ENCODE peak calls at places on chromosomes 12 and 14, in six cellular contexts. One of them, this sample, is unnamed.

GRCh38 chr14:100673807-100674154 is 52.9 kb upstream of the DLK1 start:
- DNase-seq in stomach: no peak
- DNase-seq in psoas muscle: no peak
- DNase-seq in heart left ventricle: no peak
- DNase-seq in effector memory CD4-positive, alpha-beta T cell: no peak
- DNase-seq in fibroblast of villous mesenchyme: no peak
- DNase-seq in this sample: no peak

GRCh38 chr14:73713206-73713803 is 879 bp downstream of the PNMA1 start:
- DNase-seq in stomach: no peak
- DNase-seq in psoas muscle: no peak
- DNase-seq in heart left ventricle: no peak
- DNase-seq in effector memory CD4-positive, alpha-beta T cell: no peak
- DNase-seq in fibroblast of villous mesenchyme: no peak
- DNase-seq in this sample: no peak

GRCh38 chr14:76133103-76133502 is 18.6 kb upstream of the GPATCH2L start:
- DNase-seq in stomach: no peak
- DNase-seq in psoas muscle: no peak
- DNase-seq in heart left ventricle: no peak
- DNase-seq in effector memory CD4-positive, alpha-beta T cell: no peak
- DNase-seq in fibroblast of villous mesenchyme: peak; percentile 51
- DNase-seq in this sample: no peak

GRCh38 chr12:93174048-93174447 is 203.7 kb upstream of the NUDT4 start:
- DNase-seq in stomach: no peak
- DNase-seq in psoas muscle: no peak
- DNase-seq in heart left ventricle: peak; percentile 30
- DNase-seq in effector memory CD4-positive, alpha-beta T cell: no peak
- DNase-seq in fibroblast of villous mesenchyme: peak; percentile 93
- DNase-seq in this sample: no peak

GRCh38 chr14:29712586-29712985 is 215.1 kb downstream of the PRKD1 start:
- DNase-seq in stomach: no peak
- DNase-seq in psoas muscle: no peak
- DNase-seq in heart left ventricle: no peak
- DNase-seq in effector memory CD4-positive, alpha-beta T cell: no peak
- DNase-seq in fibroblast of villous mesenchyme: no peak
- DNase-seq in this sample: no peak

GRCh38 chr12:55955800-55956508 is 9.9 kb downstream of the PMEL start:
- DNase-seq in stomach: peak; percentile 32
- DNase-seq in psoas muscle: no peak
- DNase-seq in heart left ventricle: no peak
- DNase-seq in effector memory CD4-positive, alpha-beta T cell: no peak
- DNase-seq in fibroblast of villous mesenchyme: peak; percentile 55
- DNase-seq in this sample: no peak

GRCh38 chr12:104306943-104307654 is 3.6 kb downstream of the EID3 start:
- DNase-seq in stomach: no peak
- DNase-seq in psoas muscle: no peak
- DNase-seq in heart left ventricle: no peak
- DNase-seq in effector memory CD4-positive, alpha-beta T cell: no peak
- DNase-seq in fibroblast of villous mesenchyme: no peak
- DNase-seq in this sample: no peak

GRCh38 chr12:83210933-83211332 is 524.2 kb downstream of the TMTC2 start:
- DNase-seq in stomach: no peak
- DNase-seq in psoas muscle: no peak
- DNase-seq in heart left ventricle: no peak
- DNase-seq in effector memory CD4-positive, alpha-beta T cell: no peak
- DNase-seq in fibroblast of villous mesenchyme: no peak
- DNase-seq in this sample: no peak

GRCh38 chr12:124551268-124552144 is 15.9 kb downstream of the NCOR2 start:
- DNase-seq in stomach: peak; percentile 48
- DNase-seq in psoas muscle: peak; percentile 77
- DNase-seq in heart left ventricle: peak; percentile 77
- DNase-seq in effector memory CD4-positive, alpha-beta T cell: no peak
- DNase-seq in fibroblast of villous mesenchyme: peak; percentile 61
- DNase-seq in this sample: peak; percentile 53

GRCh38 chr12:38921025-38921677 is 15.8 kb upstream of the CPNE8 start:
- DNase-seq in stomach: peak; percentile 50
- DNase-seq in psoas muscle: no peak
- DNase-seq in heart left ventricle: peak; percentile 12
- DNase-seq in effector memory CD4-positive, alpha-beta T cell: no peak
- DNase-seq in fibroblast of villous mesenchyme: peak; percentile 60
- DNase-seq in this sample: peak; percentile 2

GRCh38 chr14:73237219-73237785 is at the start of gene PAPLN:
- DNase-seq in stomach: no peak
- DNase-seq in psoas muscle: peak; percentile 70
- DNase-seq in heart left ventricle: no peak
- DNase-seq in effector memory CD4-positive, alpha-beta T cell: no peak
- DNase-seq in fibroblast of villous mesenchyme: no peak
- DNase-seq in this sample: no peak

GRCh38 chr12:132284071-132284492 is 45.3 kb downstream of the GALNT9 start:
- DNase-seq in stomach: no peak
- DNase-seq in psoas muscle: no peak
- DNase-seq in heart left ventricle: no peak
- DNase-seq in effector memory CD4-positive, alpha-beta T cell: no peak
- DNase-seq in fibroblast of villous mesenchyme: peak; percentile 12
- DNase-seq in this sample: no peak

GRCh38 chr14:89024691-89025090 is 200.2 kb downstream of the TTC8 start:
- DNase-seq in stomach: no peak
- DNase-seq in psoas muscle: no peak
- DNase-seq in heart left ventricle: no peak
- DNase-seq in effector memory CD4-positive, alpha-beta T cell: no peak
- DNase-seq in fibroblast of villous mesenchyme: no peak
- DNase-seq in this sample: no peak

DNA sequence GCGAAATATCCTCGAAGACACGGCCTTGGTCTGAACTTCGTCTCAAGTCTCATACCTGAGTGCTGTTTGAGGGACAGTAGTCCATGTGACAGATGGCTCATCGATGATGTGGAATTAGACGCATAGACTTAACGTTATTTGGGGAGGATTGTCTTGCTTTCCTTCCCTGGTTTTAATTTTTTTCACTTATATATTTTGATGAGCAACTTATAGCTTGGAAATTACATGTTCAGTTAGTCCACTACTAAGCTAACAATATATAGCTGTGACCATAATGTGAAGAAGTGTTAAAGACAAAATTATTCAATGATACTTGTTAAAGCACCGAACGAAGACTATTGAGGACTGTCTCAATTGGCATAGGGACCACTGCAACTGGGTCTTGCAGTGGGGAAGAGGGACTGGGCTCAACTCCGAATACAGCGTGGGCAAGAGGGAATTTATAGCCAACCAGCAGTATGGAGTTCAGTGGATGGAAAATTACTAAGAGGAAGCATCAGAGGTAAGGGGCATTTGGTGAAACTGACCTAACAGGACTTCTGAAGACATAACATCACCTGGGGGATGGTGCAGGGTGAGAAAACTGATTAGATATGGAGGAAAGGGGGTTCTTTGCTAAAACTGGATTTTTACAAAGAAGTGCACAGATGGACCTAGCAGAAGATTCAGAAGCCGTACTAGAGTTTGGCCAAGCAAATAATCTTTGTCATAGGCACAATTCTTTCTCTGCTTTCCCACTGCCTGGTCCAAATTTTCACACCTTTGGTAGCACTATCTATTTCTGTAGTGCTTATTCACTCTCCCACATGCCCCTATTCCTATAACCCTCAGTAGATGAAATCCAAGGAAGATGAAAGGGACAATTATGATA is 910 bp upstream of the TM7SF3 start:
- DNase-seq in stomach: no peak
- DNase-seq in psoas muscle: no peak
- DNase-seq in heart left ventricle: no peak
- DNase-seq in effector memory CD4-positive, alpha-beta T cell: peak; percentile 9
- DNase-seq in fibroblast of villous mesenchyme: no peak
- DNase-seq in this sample: no peak
- H3K4me3 ChIP-seq in stomach: peak overlapping the region; percentile 93
- H3K4me3 ChIP-seq in psoas muscle: peak overlapping the region; percentile 86
- H3K4me3 ChIP-seq in heart left ventricle: peak overlapping the region; percentile 88
- H3K4me3 ChIP-seq in effector memory CD4-positive, alpha-beta T cell: peak overlapping the region; percentile 88
- H3K4me3 ChIP-seq in fibroblast of villous mesenchyme: peak overlapping the region; percentile 76
- H3K4me3 ChIP-seq in this sample: peak overlapping the region; percentile 52

DNA sequence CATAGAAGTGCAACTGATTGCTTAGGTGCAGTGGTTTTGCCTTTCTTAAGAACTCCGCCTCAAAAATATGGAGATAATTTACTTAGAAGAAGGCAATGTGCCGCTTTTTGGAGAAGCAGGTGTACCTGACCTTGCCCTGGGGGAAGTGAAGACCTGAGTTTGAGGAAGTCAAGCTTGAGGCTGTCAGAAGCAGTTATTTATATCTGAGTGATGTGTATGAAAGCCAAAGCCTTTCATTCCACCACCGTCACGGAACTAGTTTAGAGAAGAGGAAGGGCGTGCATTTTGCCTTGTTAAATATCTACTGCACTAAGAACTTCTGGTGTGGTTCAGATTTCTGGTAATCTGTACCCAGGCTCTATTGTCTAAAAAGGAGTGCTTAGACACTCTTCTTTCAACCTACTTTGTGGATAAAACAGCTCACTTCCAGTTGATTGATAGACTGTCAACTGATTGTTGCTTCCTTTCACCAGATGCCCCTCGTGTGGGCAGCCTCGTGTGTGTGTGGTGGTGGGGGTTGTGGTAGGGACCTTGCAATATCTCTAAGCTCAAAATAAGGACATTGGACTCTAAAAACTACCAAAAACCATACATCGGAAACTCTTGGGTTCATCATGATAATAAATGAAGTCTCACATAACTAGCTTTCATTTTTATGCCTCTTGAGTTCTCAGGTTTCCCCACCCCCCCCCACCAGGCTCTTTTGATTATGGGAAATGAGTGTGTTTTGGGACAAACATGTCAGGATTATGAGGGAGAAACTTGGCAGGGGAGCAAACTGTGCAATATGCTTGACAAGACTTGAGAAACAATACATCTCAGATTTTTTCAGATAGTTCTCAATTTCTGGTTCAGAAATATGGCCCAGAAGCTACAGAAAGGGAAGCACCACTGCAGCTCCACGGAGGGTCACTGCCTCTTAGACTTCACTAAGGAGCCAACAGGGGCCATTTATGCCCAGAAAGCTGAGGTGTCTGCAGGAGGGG is 78.6 kb downstream of the ARF6 start:
- DNase-seq in stomach: no peak
- DNase-seq in psoas muscle: no peak
- DNase-seq in heart left ventricle: no peak
- DNase-seq in effector memory CD4-positive, alpha-beta T cell: no peak
- DNase-seq in fibroblast of villous mesenchyme: peak; percentile 68
- DNase-seq in this sample: peak; percentile 63
- H3K4me3 ChIP-seq in stomach: no peak overlapping the region
- H3K4me3 ChIP-seq in psoas muscle: peak overlapping the region; percentile 35
- H3K4me3 ChIP-seq in heart left ventricle: no peak overlapping the region
- H3K4me3 ChIP-seq in effector memory CD4-positive, alpha-beta T cell: peak overlapping the region; percentile 22
- H3K4me3 ChIP-seq in fibroblast of villous mesenchyme: no peak overlapping the region
- H3K4me3 ChIP-seq in this sample: peak overlapping the region; percentile 47

DNA sequence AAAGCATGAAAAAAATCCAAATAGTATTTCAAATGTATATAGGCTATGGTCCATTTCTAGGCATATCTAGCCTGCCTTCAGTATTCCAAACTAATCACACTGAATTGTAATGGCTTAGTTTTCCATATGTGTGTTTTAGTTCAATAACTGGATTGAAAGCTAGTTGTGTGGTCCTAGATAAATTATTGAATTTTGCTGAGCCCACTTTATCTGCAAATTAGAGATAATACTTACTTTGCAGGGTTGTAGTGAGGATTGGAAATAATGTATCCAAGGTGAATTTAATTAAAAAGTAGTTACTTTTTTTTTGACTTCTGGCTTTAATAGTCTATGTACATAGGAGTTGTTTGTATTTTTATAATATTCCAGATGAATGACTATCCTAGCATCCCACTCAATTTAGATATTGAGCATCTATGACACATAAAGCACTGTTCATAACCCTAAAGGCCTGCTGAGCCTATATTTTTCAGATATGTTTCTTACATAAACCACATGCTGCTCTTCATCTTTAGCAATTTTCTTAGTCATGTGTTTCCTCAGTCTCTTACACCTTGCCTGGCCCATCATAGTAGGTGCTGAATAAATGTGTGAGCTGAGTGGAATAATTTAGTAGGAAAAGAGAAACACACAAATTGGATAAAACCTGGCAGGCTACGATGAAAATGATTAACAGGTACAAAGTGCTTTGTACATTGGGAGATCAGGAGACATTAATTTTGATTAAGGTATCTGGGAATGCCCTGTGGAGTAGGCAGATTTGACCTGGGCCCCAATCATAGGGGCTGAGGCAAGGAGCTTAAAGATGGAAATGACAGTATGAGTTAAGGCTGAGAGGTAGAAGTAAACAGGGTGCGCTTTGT is 1.1 kb upstream of the ATP23 start:
- DNase-seq in stomach: no peak
- DNase-seq in psoas muscle: no peak
- DNase-seq in heart left ventricle: no peak
- DNase-seq in effector memory CD4-positive, alpha-beta T cell: no peak
- DNase-seq in fibroblast of villous mesenchyme: no peak
- DNase-seq in this sample: no peak
- H3K4me3 ChIP-seq in stomach: peak overlapping the region; percentile 70
- H3K4me3 ChIP-seq in psoas muscle: peak overlapping the region; percentile 77
- H3K4me3 ChIP-seq in heart left ventricle: peak overlapping the region; percentile 69
- H3K4me3 ChIP-seq in effector memory CD4-positive, alpha-beta T cell: peak overlapping the region; percentile 61
- H3K4me3 ChIP-seq in fibroblast of villous mesenchyme: peak overlapping the region; percentile 73
- H3K4me3 ChIP-seq in this sample: peak overlapping the region; percentile 71

GRCh38 chr12:108691995-108692808 is 39.1 kb downstream of the CORO1C start:
- DNase-seq in stomach: no peak
- DNase-seq in psoas muscle: peak; percentile 55
- DNase-seq in heart left ventricle: no peak
- DNase-seq in effector memory CD4-positive, alpha-beta T cell: no peak
- DNase-seq in fibroblast of villous mesenchyme: peak; percentile 65
- DNase-seq in this sample: peak; percentile 60

GRCh38 chr12:108689314-108690190 is 41.8 kb downstream of the CORO1C start:
- DNase-seq in stomach: no peak
- DNase-seq in psoas muscle: no peak
- DNase-seq in heart left ventricle: peak; percentile 66
- DNase-seq in effector memory CD4-positive, alpha-beta T cell: no peak
- DNase-seq in fibroblast of villous mesenchyme: peak; percentile 86
- DNase-seq in this sample: peak; percentile 37

GRCh38 chr12:108691154-108691994 is 39.9 kb downstream of the CORO1C start:
- DNase-seq in stomach: peak; percentile 80
- DNase-seq in psoas muscle: peak; percentile 98
- DNase-seq in heart left ventricle: peak; percentile 95
- DNase-seq in effector memory CD4-positive, alpha-beta T cell: peak; percentile 30
- DNase-seq in fibroblast of villous mesenchyme: peak; percentile 98
- DNase-seq in this sample: peak; percentile 75

GRCh38 chr12:108690191-108690518 is 41.2 kb downstream of the CORO1C start:
- DNase-seq in stomach: no peak
- DNase-seq in psoas muscle: no peak
- DNase-seq in heart left ventricle: no peak
- DNase-seq in effector memory CD4-positive, alpha-beta T cell: no peak
- DNase-seq in fibroblast of villous mesenchyme: no peak
- DNase-seq in this sample: no peak

DNA sequence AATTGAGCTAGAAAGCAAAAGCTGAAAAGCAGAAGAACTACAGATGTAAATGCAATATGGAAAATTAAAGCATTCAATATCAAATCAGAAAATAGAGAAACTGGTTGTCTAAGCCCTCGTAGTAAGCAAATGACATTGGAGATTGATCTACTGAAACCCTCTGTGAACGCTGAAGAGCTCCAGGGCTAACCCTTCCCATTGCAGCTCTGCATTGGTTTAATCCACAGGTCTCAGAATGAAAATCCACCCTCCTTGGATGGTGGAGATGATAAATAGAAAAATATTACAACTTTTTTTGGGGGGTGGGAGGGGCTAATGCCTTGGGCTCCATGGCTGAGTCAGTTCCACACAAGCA is 40.5 kb downstream of the CORO1C start:
- DNase-seq in stomach: no peak
- DNase-seq in psoas muscle: no peak
- DNase-seq in heart left ventricle: no peak
- DNase-seq in effector memory CD4-positive, alpha-beta T cell: no peak
- DNase-seq in fibroblast of villous mesenchyme: no peak
- DNase-seq in this sample: peak; percentile 25
- H3K4me3 ChIP-seq in stomach: peak overlapping the region; percentile 6
- H3K4me3 ChIP-seq in psoas muscle: peak overlapping the region; percentile 55
- H3K4me3 ChIP-seq in heart left ventricle: peak overlapping the region; percentile 30
- H3K4me3 ChIP-seq in effector memory CD4-positive, alpha-beta T cell: no peak overlapping the region
- H3K4me3 ChIP-seq in fibroblast of villous mesenchyme: peak overlapping the region; percentile 29
- H3K4me3 ChIP-seq in this sample: peak overlapping the region; percentile 28

GRCh38 chr12:121590476-121591143 is 9.8 kb upstream of the KDM2B start:
- DNase-seq in stomach: no peak
- DNase-seq in psoas muscle: no peak
- DNase-seq in heart left ventricle: no peak
- DNase-seq in effector memory CD4-positive, alpha-beta T cell: peak; percentile 53
- DNase-seq in fibroblast of villous mesenchyme: peak; percentile 66
- DNase-seq in this sample: peak; percentile 54
- H3K4me3 ChIP-seq in stomach: peak overlapping the region; percentile 27
- H3K4me3 ChIP-seq in psoas muscle: peak overlapping the region; percentile 69
- H3K4me3 ChIP-seq in heart left ventricle: peak overlapping the region; percentile 50
- H3K4me3 ChIP-seq in effector memory CD4-positive, alpha-beta T cell: peak overlapping the region; percentile 42
- H3K4me3 ChIP-seq in fibroblast of villous mesenchyme: peak overlapping the region; percentile 53
- H3K4me3 ChIP-seq in this sample: peak overlapping the region; percentile 46